ENCODE peak calls at places on chromosomes 11 and 22, in nine cellular contexts. I is NCI-H1105; E is HEK293T; N is AG09309; J is IMR-90; R is mesendoderm; D is EH; T is retinal pigment epithelial cell; L is activated CD4-positive, alpha-beta T cell treated with anti-CD3 and anti-CD28 coated beads, Interleukin-2, amount 50 U/mL, for 24 hours. A is an unnamed sample.

GRCh38 chr11:1879941-1880720 is 11.6 kb downstream of the PRR33 start:
- DNase-seq in E (no peak), D (peak), I (no peak), T (no peak), N (no peak), J (no peak), L (no peak), R (no peak), A (no peak)

GRCh38 chr11:1694846-1695547 is 2.0 kb upstream of the KRTAP5-6 start:
- DNase-seq in R (no peak), L (no peak), J (no peak), E (no peak), I (no peak), T (no peak), N (no peak), D (no peak), A (no peak)

GRCh38 chr11:74783241-74783871 is 34.7 kb downstream of the RNF169 start:
- DNase-seq in D (peak), I (no peak), J (peak), N (peak), T (no peak), R (no peak), L (no peak), E (no peak), A (no peak)

GRCh38 chr22:19448076-19448607 is 631 bp upstream of the C22orf39 start:
- DNase-seq in L (no peak), J (peak), D (peak), I (peak), R (peak), E (peak), N (no peak), T (no peak), A (no peak)

GRCh38 chr22:40637181-40638150 is 947 bp upstream of the MRTFA start:
- DNase-seq in T (no peak), L (peak), D (no peak), E (peak), J (no peak), N (no peak), R (no peak), I (peak), A (peak)

GRCh38 chr11:27451528-27451927 is 21.1 kb downstream of the LGR4 start:
- DNase-seq in J (no peak), I (no peak), N (no peak), L (no peak), R (no peak), T (no peak), E (no peak), D (peak), A (no peak)

GRCh38 chr11:118998388-118998717 is 415 bp downstream of the CENATAC start:
- DNase-seq in L (no peak), J (no peak), E (no peak), N (no peak), R (peak), I (peak), T (no peak), D (no peak), A (no peak)

GRCh38 chr11:125532668-125533067 is 36.6 kb upstream of the FEZ1 start:
- DNase-seq in L (no peak), I (no peak), J (no peak), D (no peak), N (no peak), E (no peak), T (no peak), R (peak), A (no peak)

GRCh38 chr11:16086229-16086628 is 270.1 kb downstream of the SOX6 start:
- DNase-seq in E (peak), L (no peak), J (no peak), R (no peak), D (no peak), I (no peak), N (no peak), T (peak), A (no peak)

GRCh38 chr11:88179966-88180629 is 4.9 kb upstream of the RAB38 start:
- DNase-seq in I (no peak), D (peak), J (peak), N (no peak), E (no peak), T (no peak), R (no peak), L (no peak), A (no peak)

GRCh38 chr22:23800297-23801237 is 13.8 kb downstream of the SMARCB1 start:
- DNase-seq in I (no peak), R (no peak), D (no peak), T (no peak), N (no peak), L (no peak), J (no peak), E (no peak), A (no peak)

GRCh38 chr11:72589802-72590761 is 84.1 kb downstream of the PDE2A start:
- DNase-seq in L (no peak), J (no peak), D (peak), R (peak), I (no peak), E (peak), T (no peak), N (no peak), A (peak)

GRCh38 chr11:72000591-72000867 is 1.8 kb downstream of the IL18BP start:
- DNase-seq in R (no peak), J (no peak), I (no peak), D (no peak), T (no peak), L (no peak), E (no peak), N (no peak), A (no peak)

GRCh38 chr11:76426660-76427059 is 18.2 kb upstream of the EMSY start:
- DNase-seq in D (no peak), L (no peak), T (no peak), J (no peak), R (no peak), N (no peak), E (no peak), I (no peak), A (no peak)

GRCh38 chr11:103897156-103897555 is 139.3 kb upstream of the DDI1 start:
- DNase-seq in E (no peak), T (no peak), L (no peak), R (no peak), J (peak), I (no peak), D (peak), N (no peak), A (no peak)

GRCh38 chr11:92390783-92391182 is 166.2 kb downstream of the FAT3 start:
- DNase-seq in D (no peak), I (no peak), N (no peak), E (no peak), R (no peak), J (no peak), T (no peak), L (no peak), A (no peak)

GRCh38 chr22:31952459-31952858 is 8.1 kb downstream of the YWHAH start:
- DNase-seq in I (no peak), J (peak), N (peak), T (peak), D (peak), L (no peak), E (no peak), R (no peak), A (no peak)

GRCh38 chr11:35274909-35275807 is 136.2 kb downstream of the CD44 start:
- DNase-seq in N (no peak), I (peak), L (no peak), T (peak), J (no peak), D (peak), E (no peak), R (peak), A (no peak)

GRCh38 chr11:46712874-46713576 is 6.0 kb upstream of the F2 start:
- DNase-seq in R (no peak), N (no peak), L (no peak), I (no peak), E (no peak), J (no peak), T (no peak), D (no peak), A (no peak)